ENCODE peak calls at places on chromosomes 16 and 17, in eight cellular contexts. M is esophagus squamous epithelium, A is A549, F is right lobe of liver, G is tibial nerve, E is upper lobe of right lung, P is HCT116, Z is neural progenitor cell. L is an unnamed sample.

GRCh38 chr16:49700928-49701685 is 154.8 kb downstream of the ZNF423 start:
- DNase-seq in M (no peak), A (no peak), F (no peak), G (no peak), E (no peak), P (no peak), Z (peak; percentile 60), L (no peak)

GRCh38 chr16:80931985-80932720 is 74.5 kb downstream of the CMC2 start:
- DNase-seq in M (no peak), A (peak; percentile 71), F (peak; percentile 63), G (peak; percentile 9), E (peak; percentile 73), P (no peak), Z (peak; percentile 72), L (peak; percentile 71)

GRCh38 chr17:12592941-12593340 is 72.7 kb upstream of the MYOCD start:
- DNase-seq in M (no peak), A (no peak), F (no peak), G (no peak), E (no peak), P (no peak), Z (no peak), L (no peak)

GRCh38 chr16:64051826-64052225 is 1070.0 kb downstream of the CDH11 start:
- DNase-seq in M (no peak), A (no peak), F (no peak), G (no peak), E (no peak), P (no peak), Z (peak; percentile 42), L (no peak)

GRCh38 chr16:77062878-77063566 is 128.0 kb upstream of the MON1B start:
- DNase-seq in M (no peak), A (no peak), F (peak; percentile 22), G (no peak), E (no peak), P (no peak), Z (peak; percentile 40), L (no peak)

GRCh38 chr16:1980026-1980769 is 1.1 kb downstream of the NOXO1 start:
- DNase-seq in M (no peak), A (no peak), F (no peak), G (no peak), E (no peak), P (no peak), Z (peak; percentile 49), L (peak; percentile 78)

GRCh38 chr16:1772908-1773702 is at the start of gene MRPS34:
- DNase-seq in M (no peak), A (peak; percentile 93), F (peak; percentile 87), G (peak; percentile 69), E (peak; percentile 92), P (peak; percentile 80), Z (peak; percentile 97), L (peak; percentile 85)

GRCh38 chr17:82781894-82782274 is 30.0 kb downstream of the TBCD start:
- DNase-seq in M (peak; percentile 42), A (peak; percentile 72), F (peak; percentile 81), G (peak; percentile 79), E (peak; percentile 91), P (peak; percentile 36), Z (peak; percentile 84), L (peak; percentile 85)

GRCh38 chr17:77451894-77452852 is 311.4 kb downstream of the SEC14L1 start:
- DNase-seq in M (no peak), A (no peak), F (no peak), G (peak; percentile 67), E (peak; percentile 77), P (no peak), Z (peak; percentile 86), L (no peak)

GRCh38 chr16:986925-987581 is 5.5 kb downstream of the SOX8 start:
- DNase-seq in M (no peak), A (no peak), F (no peak), G (no peak), E (no peak), P (no peak), Z (no peak), L (no peak)

GRCh38 chr17:78120971-78121800 is 7.4 kb downstream of the TMC6 start:
- DNase-seq in M (no peak), A (no peak), F (peak; percentile 19), G (no peak), E (no peak), P (no peak), Z (no peak), L (peak; percentile 83)

GRCh38 chr17:81865733-81866439 is 5.3 kb downstream of the ARHGDIA start:
- DNase-seq in M (no peak), A (no peak), F (peak; percentile 94), G (no peak), E (no peak), P (no peak), Z (no peak), L (no peak)

GRCh38 chr17:80151333-80151732 is 4.4 kb upstream of the EIF4A3 start:
- DNase-seq in M (no peak), A (no peak), F (no peak), G (no peak), E (no peak), P (no peak), Z (no peak), L (no peak)

DNA sequence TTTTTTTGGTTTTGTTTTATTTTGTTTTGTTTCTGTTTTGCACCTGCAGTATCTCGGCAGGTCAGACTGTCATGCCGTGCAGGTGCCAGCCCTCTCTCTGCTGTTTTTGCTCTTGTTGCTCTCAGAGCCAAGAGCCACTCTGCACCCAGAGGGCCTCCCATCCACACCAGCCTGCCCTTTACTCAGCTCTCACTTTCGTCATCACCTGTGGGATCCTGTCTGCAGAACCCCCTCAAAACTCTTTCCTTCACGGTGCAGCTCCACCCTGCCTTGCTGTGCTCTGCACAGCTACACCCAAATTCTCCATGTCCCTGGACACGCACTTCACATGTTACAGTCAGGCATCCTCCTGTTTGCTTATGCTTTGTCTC is 2.6 kb downstream of the AOC3 start:
- DNase-seq in M (no peak), A (no peak), F (no peak), G (no peak), E (peak; percentile 13), P (no peak), Z (no peak), L (peak; percentile 11)
- H3K4me1 ChIP-seq in M (peaks cover 10% of the 10 kb centered on the region), A (no peaks in the 10 kb centered on the region), F (no peaks in the 10 kb centered on the region), G (peaks cover 16% of the 10 kb centered on the region), E (peaks cover 11% of the 10 kb centered on the region), P (no peaks in the 10 kb centered on the region), Z (no peaks in the 10 kb centered on the region), L (no peaks in the 10 kb centered on the region)

DNA sequence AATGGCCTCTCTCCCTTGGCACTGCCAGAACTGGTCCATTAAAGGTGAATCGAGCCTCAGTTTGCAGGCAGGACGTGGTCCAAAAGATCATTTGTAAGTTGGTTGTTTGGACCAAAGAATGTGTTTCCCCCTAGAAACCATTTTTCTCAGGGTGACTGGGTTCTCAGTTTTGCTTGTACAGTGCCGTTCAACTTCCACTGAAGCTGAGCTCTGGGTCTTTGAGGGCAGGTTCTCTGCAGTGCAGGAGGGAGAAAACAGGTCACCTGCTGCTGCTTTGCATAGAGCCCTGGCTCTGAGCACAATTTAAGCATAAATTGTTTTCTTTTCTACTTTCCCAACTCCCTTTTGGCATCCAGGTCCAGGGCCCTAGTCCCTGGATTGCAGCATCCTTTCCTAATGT is 8.9 kb upstream of the AMZ2 start:
- DNase-seq in M (no peak), A (no peak), F (no peak), G (no peak), E (no peak), P (no peak), Z (no peak), L (no peak)
- H3K4me1 ChIP-seq in M (no peaks in the 10 kb centered on the region), A (no peaks in the 10 kb centered on the region), F (no peaks in the 10 kb centered on the region), G (no peaks in the 10 kb centered on the region), E (peaks cover 4% of the 10 kb centered on the region), P (peaks cover 20% of the 10 kb centered on the region), Z (peaks cover 19% of the 10 kb centered on the region), L (peaks cover 35% of the 10 kb centered on the region)

GRCh38 chr16:75112281-75113045 is 4.1 kb downstream of the LDHD start:
- DNase-seq in M (no peak), A (no peak), F (no peak), G (no peak), E (peak; percentile 65), P (no peak), Z (no peak), L (no peak)

GRCh38 chr16:75113046-75113491 is 3.5 kb downstream of the LDHD start:
- DNase-seq in M (no peak), A (no peak), F (no peak), G (no peak), E (peak; percentile 22), P (no peak), Z (no peak), L (no peak)

GRCh38 chr16:75114179-75114945 is 2.2 kb downstream of the LDHD start:
- DNase-seq in M (no peak), A (no peak), F (no peak), G (no peak), E (peak; percentile 62), P (no peak), Z (no peak), L (peak; percentile 76)

GRCh38 chr16:75114946-75115825 is 1.4 kb downstream of the LDHD start:
- DNase-seq in M (no peak), A (no peak), F (no peak), G (no peak), E (peak; percentile 63), P (no peak), Z (no peak), L (no peak)

DNA sequence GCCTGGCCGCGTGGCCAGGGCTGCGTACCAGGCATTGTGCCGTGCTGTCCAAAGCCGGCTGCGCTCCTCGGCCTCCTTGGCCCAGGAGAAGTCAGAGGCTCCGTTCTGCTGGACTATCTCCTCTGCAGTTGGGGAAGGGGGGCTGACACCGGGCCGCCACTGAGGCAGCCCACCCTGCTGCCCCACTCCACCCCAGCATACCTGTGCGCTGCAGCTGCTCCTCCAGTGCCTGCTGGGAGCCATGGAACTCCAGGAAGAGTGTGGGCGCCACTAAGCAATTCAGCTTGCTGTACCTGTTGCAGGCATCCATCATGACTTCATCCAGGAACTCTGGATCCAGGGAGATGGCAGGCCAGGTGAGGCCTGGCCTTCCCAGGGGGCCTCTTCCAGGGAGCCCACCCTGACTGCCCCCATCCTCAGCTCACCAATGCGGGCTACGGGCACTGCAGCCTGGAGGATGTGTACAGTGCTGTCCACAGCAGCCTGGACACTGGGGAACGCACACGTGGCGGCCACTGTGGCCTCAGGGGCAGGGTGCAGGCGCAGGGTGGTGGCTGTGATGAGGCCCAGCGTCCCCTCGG is 2.9 kb downstream of the LDHD start:
- DNase-seq in M (no peak), A (no peak), F (no peak), G (no peak), E (peak; percentile 46), P (no peak), Z (no peak), L (peak; percentile 47)
- H3K4me1 ChIP-seq in M (peaks cover 43% of the 10 kb centered on the region), A (peaks cover 39% of the 10 kb centered on the region), F (no peaks in the 10 kb centered on the region), G (peaks cover 69% of the 10 kb centered on the region), E (peaks cover 47% of the 10 kb centered on the region), P (peaks cover 46% of the 10 kb centered on the region), Z (peaks cover 18% of the 10 kb centered on the region), L (peaks cover 28% of the 10 kb centered on the region)

GRCh38 chr17:75806822-75807500 is 22.4 kb downstream of the UNK start:
- DNase-seq in M (no peak), A (no peak), F (no peak), G (no peak), E (no peak), P (no peak), Z (no peak), L (peak; percentile 48)

GRCh38 chr17:75808905-75809621 is 24.5 kb downstream of the UNK start:
- DNase-seq in M (no peak), A (no peak), F (no peak), G (peak; percentile 72), E (no peak), P (no peak), Z (no peak), L (peak; percentile 17)

GRCh38 chr17:75807861-75808260 is 23.3 kb downstream of the UNK start:
- DNase-seq in M (no peak), A (no peak), F (no peak), G (no peak), E (no peak), P (no peak), Z (no peak), L (no peak)

GRCh38 chr17:75809631-75810111 is 25.1 kb downstream of the UNK start:
- DNase-seq in M (no peak), A (no peak), F (no peak), G (no peak), E (no peak), P (no peak), Z (no peak), L (peak; percentile 60)

GRCh38 chr17:75808549-75808904 is 23.9 kb downstream of the UNK start:
- DNase-seq in M (no peak), A (no peak), F (no peak), G (no peak), E (no peak), P (no peak), Z (no peak), L (no peak)
- H3K4me1 ChIP-seq in M (peaks cover 51% of the 10 kb centered on the region), A (no peaks in the 10 kb centered on the region), F (no peaks in the 10 kb centered on the region), G (peaks cover 43% of the 10 kb centered on the region), E (no peaks in the 10 kb centered on the region), P (no peaks in the 10 kb centered on the region), Z (no peaks in the 10 kb centered on the region), L (no peaks in the 10 kb centered on the region)